ENCODE peak calls at places on chromosomes 13 and 19, in six cellular contexts. Q, C, T, F, U and R are unnamed samples.

GRCh38 chr19:31352782-31353651 is 3.8 kb upstream of the TSHZ3 start:
- DNase-seq in U (no peak), Q (no peak), T (no peak), F (no peak), C (no peak), R (no peak)

GRCh38 chr13:99208845-99209527 is 8.3 kb downstream of the UBAC2 start:
- DNase-seq in U (no peak), T (no peak), Q (no peak), C (no peak), F (no peak), R (no peak)

GRCh38 chr13:98142427-98143156 is at the start of gene FARP1:
- DNase-seq in F (peak), U (peak), Q (peak), C (peak), T (peak), R (peak)

GRCh38 chr13:109745702-109746101 is 40.7 kb downstream of the IRS2 start:
- DNase-seq in C (no peak), Q (no peak), F (no peak), U (no peak), T (no peak), R (no peak)

GRCh38 chr19:48487544-48487943 is 18.4 kb downstream of the CYTH2 start:
- DNase-seq in T (no peak), U (no peak), Q (no peak), F (no peak), C (no peak), R (no peak)

GRCh38 chr19:44005968-44006367 is 3.2 kb downstream of the ZNF230 start:
- DNase-seq in C (peak), Q (no peak), T (no peak), F (no peak), U (no peak), R (peak)

GRCh38 chr19:45168767-45169351 is 8.1 kb upstream of the NKPD1 start:
- DNase-seq in C (no peak), Q (no peak), U (no peak), T (no peak), F (no peak), R (no peak)

GRCh38 chr19:52336117-52336811 is at the start of gene ZNF610:
- DNase-seq in F (peak), U (peak), C (peak), Q (peak), T (peak), R (peak)

GRCh38 chr13:30370146-30370545 is 52.1 kb upstream of the UBE2L5 start:
- DNase-seq in T (no peak), F (no peak), U (no peak), Q (no peak), C (no peak), R (no peak)

GRCh38 chr19:13668964-13669363 is 95.4 kb upstream of the MRI1 start:
- DNase-seq in C (no peak), U (no peak), T (no peak), Q (no peak), F (no peak), R (no peak)

GRCh38 chr13:100854091-100854490 is 179.5 kb upstream of the TMTC4 start:
- DNase-seq in C (no peak), Q (no peak), F (no peak), T (no peak), U (no peak), R (no peak)